ENCODE peak calls at places on chromosome 7, in six cellular contexts. One of them, this sample, is unnamed.

GRCh38 chr7:105268056-105268455 is 120.7 kb downstream of the SRPK2 start:
- DNase-seq in astrocyte: peak
- DNase-seq in fibroblast of lung: peak
- DNase-seq in neuronal stem cell: no peak
- DNase-seq in GM23248: peak
- DNase-seq in IMR-90: peak
- DNase-seq in this sample: no peak

GRCh38 chr7:74567318-74567668 is 90.2 kb upstream of the GTF2I start:
- DNase-seq in astrocyte: no peak
- DNase-seq in fibroblast of lung: no peak
- DNase-seq in neuronal stem cell: no peak
- DNase-seq in GM23248: no peak
- DNase-seq in IMR-90: no peak
- DNase-seq in this sample: no peak

GRCh38 chr7:44733708-44734481 is 14.8 kb upstream of the ZMIZ2 start:
- DNase-seq in astrocyte: peak
- DNase-seq in fibroblast of lung: peak
- DNase-seq in neuronal stem cell: no peak
- DNase-seq in GM23248: peak
- DNase-seq in IMR-90: peak
- DNase-seq in this sample: no peak

GRCh38 chr7:18402488-18403183 is 92.9 kb upstream of the HDAC9 start:
- DNase-seq in astrocyte: peak
- DNase-seq in fibroblast of lung: peak
- DNase-seq in neuronal stem cell: no peak
- DNase-seq in GM23248: peak
- DNase-seq in IMR-90: peak
- DNase-seq in this sample: no peak

GRCh38 chr7:157576415-157576814 is 239.6 kb downstream of the DNAJB6 start:
- DNase-seq in astrocyte: no peak
- DNase-seq in fibroblast of lung: no peak
- DNase-seq in neuronal stem cell: no peak
- DNase-seq in GM23248: no peak
- DNase-seq in IMR-90: no peak
- DNase-seq in this sample: no peak

GRCh38 chr7:70044064-70044463 is 445.8 kb downstream of the AUTS2 start:
- DNase-seq in astrocyte: no peak
- DNase-seq in fibroblast of lung: no peak
- DNase-seq in neuronal stem cell: no peak
- DNase-seq in GM23248: no peak
- DNase-seq in IMR-90: no peak
- DNase-seq in this sample: peak

GRCh38 chr7:122525355-122525754 is 173.6 kb downstream of the RNF133 start:
- DNase-seq in astrocyte: no peak
- DNase-seq in fibroblast of lung: no peak
- DNase-seq in neuronal stem cell: no peak
- DNase-seq in GM23248: no peak
- DNase-seq in IMR-90: no peak
- DNase-seq in this sample: no peak

GRCh38 chr7:33062023-33062781 is at the start of gene NT5C3A:
- DNase-seq in astrocyte: no peak
- DNase-seq in fibroblast of lung: peak
- DNase-seq in neuronal stem cell: peak
- DNase-seq in GM23248: peak
- DNase-seq in IMR-90: no peak
- DNase-seq in this sample: peak

GRCh38 chr7:141072548-141073172 is 1.2 kb upstream of the TMEM178B start:
- DNase-seq in astrocyte: peak
- DNase-seq in fibroblast of lung: peak
- DNase-seq in neuronal stem cell: peak
- DNase-seq in GM23248: peak
- DNase-seq in IMR-90: peak
- DNase-seq in this sample: peak

GRCh38 chr7:112162161-112163020 is 43.8 kb downstream of the DOCK4 start:
- DNase-seq in astrocyte: peak
- DNase-seq in fibroblast of lung: peak
- DNase-seq in neuronal stem cell: peak
- DNase-seq in GM23248: no peak
- DNase-seq in IMR-90: peak
- DNase-seq in this sample: peak

GRCh38 chr7:155593455-155594162 is 47.2 kb upstream of the CNPY1 start:
- DNase-seq in astrocyte: no peak
- DNase-seq in fibroblast of lung: no peak
- DNase-seq in neuronal stem cell: no peak
- DNase-seq in GM23248: no peak
- DNase-seq in IMR-90: no peak
- DNase-seq in this sample: peak

GRCh38 chr7:26135551-26135950 is 16.4 kb upstream of the NFE2L3 start:
- DNase-seq in astrocyte: no peak
- DNase-seq in fibroblast of lung: no peak
- DNase-seq in neuronal stem cell: no peak
- DNase-seq in GM23248: no peak
- DNase-seq in IMR-90: no peak
- DNase-seq in this sample: no peak

GRCh38 chr7:51263631-51264484 is 52.8 kb downstream of the COBL start:
- DNase-seq in astrocyte: no peak
- DNase-seq in fibroblast of lung: no peak
- DNase-seq in neuronal stem cell: no peak
- DNase-seq in GM23248: no peak
- DNase-seq in IMR-90: no peak
- DNase-seq in this sample: no peak
- H3K9ac ChIP-seq in astrocyte: no peak
- H3K9ac ChIP-seq in fibroblast of lung: no peak
- H3K9ac ChIP-seq in neuronal stem cell: no peak
- H3K9ac ChIP-seq in GM23248: no peak
- H3K9ac ChIP-seq in IMR-90: no peak
- H3K9ac ChIP-seq in this sample: no peak

DNA sequence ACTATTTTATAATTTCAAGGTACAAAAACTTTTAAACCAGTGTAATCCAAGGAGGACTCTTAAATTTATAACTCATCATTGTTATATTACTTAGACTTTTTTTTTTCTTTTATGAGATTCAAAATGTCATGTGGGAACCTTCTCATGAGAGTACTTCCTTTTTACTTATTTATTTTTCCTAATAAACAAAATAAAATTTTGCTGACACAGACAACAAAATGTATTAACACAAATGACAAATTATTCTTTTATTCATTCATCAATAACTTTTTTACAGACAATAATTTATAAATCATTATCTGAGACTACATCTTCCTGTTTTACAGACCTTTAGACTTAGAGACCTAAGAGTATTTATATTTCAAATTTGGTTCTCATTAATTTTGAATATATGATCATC is 706.2 kb downstream of the SUGCT start:
- DNase-seq in astrocyte: no peak
- DNase-seq in fibroblast of lung: no peak
- DNase-seq in neuronal stem cell: no peak
- DNase-seq in GM23248: no peak
- DNase-seq in IMR-90: no peak
- DNase-seq in this sample: no peak
- H3K9ac ChIP-seq in astrocyte: no peak
- H3K9ac ChIP-seq in fibroblast of lung: no peak
- H3K9ac ChIP-seq in neuronal stem cell: no peak
- H3K9ac ChIP-seq in GM23248: no peak
- H3K9ac ChIP-seq in IMR-90: no peak
- H3K9ac ChIP-seq in this sample: no peak

DNA sequence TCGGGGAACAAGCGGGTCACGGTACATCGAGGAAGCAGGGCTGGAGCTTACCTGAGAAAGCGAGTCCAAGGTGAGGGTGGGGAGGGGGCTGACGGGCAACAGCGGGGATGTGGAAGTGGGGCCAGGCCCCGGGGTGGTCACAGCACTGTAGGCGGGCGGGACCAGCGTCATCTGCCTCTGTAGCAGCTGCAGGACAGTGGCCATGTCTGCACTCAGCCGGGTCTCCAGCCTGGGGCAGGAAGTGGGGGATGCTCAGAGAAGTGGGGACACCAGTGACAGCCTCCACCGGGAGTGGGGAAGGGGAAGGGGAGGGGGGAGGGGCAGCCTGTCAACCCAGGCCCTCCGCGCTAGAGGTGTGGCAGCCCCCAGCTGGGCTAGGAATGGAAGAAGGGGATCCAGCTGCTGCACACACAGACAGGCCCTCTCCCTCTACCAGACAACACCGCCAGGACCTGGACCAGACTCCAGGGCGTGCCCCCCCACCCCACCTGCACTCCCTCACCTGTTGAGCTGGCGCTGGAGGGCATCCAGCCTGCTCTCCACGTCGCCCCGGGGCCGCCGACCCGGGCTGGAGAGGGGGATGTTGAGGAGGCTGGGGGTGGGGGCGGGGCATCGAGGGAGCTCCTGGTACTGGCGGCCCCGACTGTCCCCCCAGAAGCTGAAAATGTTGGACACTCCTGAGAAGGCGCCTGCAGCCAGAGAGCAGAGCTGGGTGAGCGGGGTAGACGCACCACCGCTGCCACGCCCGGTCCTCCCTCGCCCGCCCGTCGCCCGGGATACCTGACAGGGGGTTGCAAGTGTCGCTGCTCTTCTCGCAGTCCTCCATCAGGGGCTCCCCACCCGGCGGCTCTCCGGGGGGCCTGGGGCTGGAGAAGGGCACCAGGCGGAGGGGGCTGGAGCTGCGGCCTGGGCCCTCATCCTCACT is 31.0 kb downstream of the KCNH2 start:
- DNase-seq in astrocyte: no peak
- DNase-seq in fibroblast of lung: no peak
- DNase-seq in neuronal stem cell: no peak
- DNase-seq in GM23248: no peak
- DNase-seq in IMR-90: no peak
- DNase-seq in this sample: no peak
- H3K9ac ChIP-seq in astrocyte: no peak
- H3K9ac ChIP-seq in fibroblast of lung: no peak
- H3K9ac ChIP-seq in neuronal stem cell: peak
- H3K9ac ChIP-seq in GM23248: no peak
- H3K9ac ChIP-seq in IMR-90: no peak
- H3K9ac ChIP-seq in this sample: no peak

DNA sequence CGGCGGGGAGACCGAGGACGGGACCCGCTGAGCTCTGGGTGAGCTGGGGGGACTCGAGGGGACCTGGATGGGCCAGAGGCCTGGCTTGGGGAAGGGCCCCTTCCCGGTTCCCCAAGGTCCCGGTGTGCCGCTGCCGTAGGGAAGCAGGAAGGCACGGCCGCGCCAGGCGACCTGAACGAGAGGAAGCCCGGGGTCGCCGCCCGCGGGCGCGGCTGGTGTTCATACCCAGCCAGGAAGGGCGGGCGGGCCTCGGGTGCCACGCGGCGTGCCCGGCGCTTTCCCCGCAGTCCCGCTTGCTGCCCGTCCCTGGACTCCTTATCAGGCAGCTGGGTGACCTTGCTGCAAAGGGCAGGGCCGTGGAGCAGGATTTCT is 38.0 kb downstream of the ZNF777 start:
- DNase-seq in astrocyte: no peak
- DNase-seq in fibroblast of lung: no peak
- DNase-seq in neuronal stem cell: no peak
- DNase-seq in GM23248: no peak
- DNase-seq in IMR-90: no peak
- DNase-seq in this sample: no peak
- H3K9ac ChIP-seq in astrocyte: peak
- H3K9ac ChIP-seq in fibroblast of lung: no peak
- H3K9ac ChIP-seq in neuronal stem cell: no peak
- H3K9ac ChIP-seq in GM23248: peak
- H3K9ac ChIP-seq in IMR-90: no peak
- H3K9ac ChIP-seq in this sample: no peak

GRCh38 chr7:99829520-99830160 is 1.8 kb downstream of the CYP3A43 start:
- DNase-seq in astrocyte: no peak
- DNase-seq in fibroblast of lung: no peak
- DNase-seq in neuronal stem cell: no peak
- DNase-seq in GM23248: no peak
- DNase-seq in IMR-90: no peak
- DNase-seq in this sample: peak
- H3K9ac ChIP-seq in astrocyte: no peak
- H3K9ac ChIP-seq in fibroblast of lung: no peak
- H3K9ac ChIP-seq in neuronal stem cell: no peak
- H3K9ac ChIP-seq in GM23248: no peak
- H3K9ac ChIP-seq in IMR-90: no peak
- H3K9ac ChIP-seq in this sample: no peak

DNA sequence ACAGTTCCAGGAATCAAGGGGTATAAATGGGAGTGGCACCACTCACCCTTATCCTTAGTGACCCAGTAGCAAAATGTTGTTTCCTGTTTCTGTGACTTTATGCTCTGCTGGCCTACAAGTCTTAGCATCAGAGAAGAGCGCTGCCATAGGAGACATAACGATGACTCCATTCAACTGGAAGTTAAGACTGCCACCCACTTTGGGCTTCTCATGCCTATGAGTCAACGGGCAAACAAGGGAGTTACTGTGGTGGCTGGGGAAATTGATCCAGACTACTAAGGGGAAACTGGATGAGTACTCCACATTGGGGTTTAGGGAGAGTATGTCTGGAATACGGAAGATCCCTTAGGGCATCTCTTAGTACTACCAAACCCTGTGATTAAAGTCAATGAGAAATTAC is 40.6 kb upstream of the PIK3CG start:
- DNase-seq in astrocyte: peak
- DNase-seq in fibroblast of lung: peak
- DNase-seq in neuronal stem cell: no peak
- DNase-seq in GM23248: peak
- DNase-seq in IMR-90: peak
- DNase-seq in this sample: no peak
- H3K9ac ChIP-seq in astrocyte: no peak
- H3K9ac ChIP-seq in fibroblast of lung: no peak
- H3K9ac ChIP-seq in neuronal stem cell: no peak
- H3K9ac ChIP-seq in GM23248: peak
- H3K9ac ChIP-seq in IMR-90: no peak
- H3K9ac ChIP-seq in this sample: no peak

GRCh38 chr7:137880432-137880831 is 33.7 kb upstream of the DGKI start:
- DNase-seq in astrocyte: peak
- DNase-seq in fibroblast of lung: peak
- DNase-seq in neuronal stem cell: no peak
- DNase-seq in GM23248: peak
- DNase-seq in IMR-90: peak
- DNase-seq in this sample: no peak

GRCh38 chr7:137879357-137880158 is 32.8 kb upstream of the DGKI start:
- DNase-seq in astrocyte: peak
- DNase-seq in fibroblast of lung: peak
- DNase-seq in neuronal stem cell: no peak
- DNase-seq in GM23248: peak
- DNase-seq in IMR-90: peak
- DNase-seq in this sample: peak

GRCh38 chr7:137877301-137877700 is 30.5 kb upstream of the DGKI start:
- DNase-seq in astrocyte: no peak
- DNase-seq in fibroblast of lung: no peak
- DNase-seq in neuronal stem cell: no peak
- DNase-seq in GM23248: no peak
- DNase-seq in IMR-90: no peak
- DNase-seq in this sample: no peak

GRCh38 chr7:137875746-137876145 is 29.0 kb upstream of the DGKI start:
- DNase-seq in astrocyte: no peak
- DNase-seq in fibroblast of lung: no peak
- DNase-seq in neuronal stem cell: no peak
- DNase-seq in GM23248: no peak
- DNase-seq in IMR-90: no peak
- DNase-seq in this sample: no peak

GRCh38 chr7:137878333-137878961 is 31.7 kb upstream of the DGKI start:
- DNase-seq in astrocyte: peak
- DNase-seq in fibroblast of lung: peak
- DNase-seq in neuronal stem cell: no peak
- DNase-seq in GM23248: peak
- DNase-seq in IMR-90: peak
- DNase-seq in this sample: no peak
- H3K9ac ChIP-seq in astrocyte: peak
- H3K9ac ChIP-seq in fibroblast of lung: no peak
- H3K9ac ChIP-seq in neuronal stem cell: no peak
- H3K9ac ChIP-seq in GM23248: peak
- H3K9ac ChIP-seq in IMR-90: no peak
- H3K9ac ChIP-seq in this sample: no peak

This sample was measured in endodermal cell.